ENCODE peak calls at places on chromosomes 2 and 18, in eight cellular contexts. B, W, K, X, C, S, O and R are unnamed samples.

GRCh38 chr2:23401427-23402204 is 16.6 kb downstream of the KLHL29 start:
- DNase-seq in X (peak; percentile 65), S (no peak), C (no peak), W (no peak), B (no peak), O (no peak), K (no peak), R (no peak)

GRCh38 chr2:110800611-110801402 is 68.4 kb downstream of the ACOXL start:
- DNase-seq in K (no peak), C (no peak), O (no peak), X (no peak), B (no peak), W (no peak), S (no peak), R (no peak)

GRCh38 chr2:10180271-10180670 is 57.7 kb downstream of the RRM2 start:
- DNase-seq in B (no peak), O (no peak), X (no peak), C (no peak), W (no peak), S (no peak), K (no peak), R (no peak)

GRCh38 chr2:11417946-11418585 is 47.9 kb downstream of the E2F6 start:
- DNase-seq in S (no peak), B (peak; percentile 19), K (no peak), W (no peak), O (peak; percentile 66), C (peak; percentile 47), X (no peak), R (peak; percentile 45)

GRCh38 chr2:69933839-69934613 is 19.1 kb downstream of the MXD1 start:
- DNase-seq in K (no peak), X (no peak), C (peak; percentile 60), O (peak; percentile 46), B (no peak), W (no peak), S (peak; percentile 93), R (no peak)

GRCh38 chr2:201137505-201138400 is 21.8 kb downstream of the CFLAR start:
- DNase-seq in S (no peak), C (no peak), B (no peak), K (no peak), W (no peak), O (no peak), X (no peak), R (no peak)

GRCh38 chr2:237482485-237482884 is 4.6 kb upstream of the MLPH start:
- DNase-seq in W (peak; percentile 91), X (peak; percentile 94), S (no peak), B (peak; percentile 94), K (peak; percentile 78), O (no peak), C (no peak), R (peak; percentile 92)

GRCh38 chr2:162915858-162916257 is 77.3 kb upstream of the KCNH7 start:
- DNase-seq in O (no peak), B (no peak), K (no peak), X (no peak), C (no peak), W (no peak), S (no peak), R (no peak)

GRCh38 chr2:151946856-151947523 is 118.8 kb upstream of the ARL5A start:
- DNase-seq in X (peak; percentile 28), W (no peak), S (peak; percentile 1), K (no peak), C (peak; percentile 60), O (peak; percentile 70), B (peak; percentile 63), R (peak; percentile 54)

GRCh38 chr2:229044581-229044980 is 226.5 kb downstream of the PID1 start:
- DNase-seq in C (no peak), S (no peak), B (no peak), X (no peak), K (no peak), O (no peak), W (no peak), R (no peak)

GRCh38 chr2:112920923-112921532 is 10.1 kb downstream of the IL37 start:
- DNase-seq in O (no peak), K (no peak), C (no peak), S (peak; percentile 62), W (no peak), X (no peak), B (no peak), R (no peak)

GRCh38 chr2:134865388-134865787 is 27.0 kb downstream of the ACMSD start:
- DNase-seq in S (no peak), K (no peak), X (no peak), C (no peak), O (no peak), W (no peak), B (peak; percentile 21), R (no peak)
- TF ChIP-seq POLR2A in S (no peak), K (no peak), X (no peak), C (no peak), O (no peak), W (no peak), B (no peak), R (no peak)

DNA sequence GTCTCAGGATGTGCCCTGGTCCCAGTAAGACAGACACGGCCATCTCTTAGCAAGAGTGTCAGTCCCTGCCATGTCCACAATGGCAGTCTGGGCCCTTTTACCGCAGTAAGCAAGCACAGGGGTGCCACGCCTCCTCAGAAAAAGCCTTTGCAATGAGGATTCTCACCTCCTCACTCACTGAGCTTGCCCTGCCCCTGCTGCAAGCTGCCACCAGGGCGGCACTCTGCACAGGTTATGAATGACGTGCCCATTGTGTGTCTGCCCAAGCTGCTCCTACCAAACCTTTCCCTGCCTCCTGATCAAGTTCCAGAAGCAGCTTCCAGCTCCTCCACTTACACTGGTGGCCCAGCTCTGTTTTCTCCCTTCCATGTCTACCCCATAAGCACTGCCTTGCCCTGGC is 23.3 kb downstream of the ERCC3 start:
- DNase-seq in S (no peak), B (no peak), K (no peak), W (no peak), O (no peak), C (no peak), X (no peak), R (no peak)
- TF ChIP-seq CTCF in S (no peak), B (no peak), K (no peak), W (no peak), O (peak; percentile 44), C (no peak), X (no peak), R (no peak)

GRCh38 chr2:20291106-20291564 is 59.5 kb downstream of the PUM2 start:
- DNase-seq in O (peak; percentile 65), W (peak; percentile 55), X (peak; percentile 43), S (peak; percentile 82), B (peak; percentile 62), C (peak; percentile 93), K (no peak), R (peak; percentile 75)

GRCh38 chr2:20291846-20292408 is 58.7 kb downstream of the PUM2 start:
- DNase-seq in O (no peak), W (no peak), C (no peak), B (no peak), X (no peak), K (no peak), S (no peak), R (no peak)

GRCh38 chr2:20292984-20293383 is 57.7 kb downstream of the PUM2 start:
- DNase-seq in W (no peak), C (no peak), S (no peak), B (no peak), O (no peak), X (no peak), K (no peak), R (no peak)

GRCh38 chr2:20294231-20294630 is 56.4 kb downstream of the PUM2 start:
- DNase-seq in O (no peak), W (no peak), C (no peak), K (no peak), S (no peak), X (no peak), B (no peak), R (no peak)

GRCh38 chr2:20288941-20289340 is 61.7 kb downstream of the PUM2 start:
- DNase-seq in W (no peak), X (no peak), O (peak; percentile 37), K (no peak), C (peak; percentile 19), B (no peak), S (no peak), R (no peak)
- H3K4me3 ChIP-seq in W (no peak overlapping the region), X (no peak overlapping the region), O (no peak overlapping the region), K (no peak overlapping the region), C (no peak overlapping the region), B (no peak overlapping the region), S (no peak overlapping the region), R (no peak overlapping the region)

GRCh38 chr18:46917108-46917807 is at the start of the genes KATNAL2 and PIAS2:
- DNase-seq in S (peak; percentile 58), B (peak; percentile 86), O (peak; percentile 85), C (peak; percentile 29), X (peak; percentile 63), K (peak; percentile 92), W (peak; percentile 85), R (peak; percentile 84)
- TF ChIP-seq POLR2A in S (peak; percentile 79), B (peak; percentile 78), O (peak; percentile 68), C (peak; percentile 78), X (peak; percentile 9), K (peak; percentile 91), W (no peak), R (no peak)

DNA sequence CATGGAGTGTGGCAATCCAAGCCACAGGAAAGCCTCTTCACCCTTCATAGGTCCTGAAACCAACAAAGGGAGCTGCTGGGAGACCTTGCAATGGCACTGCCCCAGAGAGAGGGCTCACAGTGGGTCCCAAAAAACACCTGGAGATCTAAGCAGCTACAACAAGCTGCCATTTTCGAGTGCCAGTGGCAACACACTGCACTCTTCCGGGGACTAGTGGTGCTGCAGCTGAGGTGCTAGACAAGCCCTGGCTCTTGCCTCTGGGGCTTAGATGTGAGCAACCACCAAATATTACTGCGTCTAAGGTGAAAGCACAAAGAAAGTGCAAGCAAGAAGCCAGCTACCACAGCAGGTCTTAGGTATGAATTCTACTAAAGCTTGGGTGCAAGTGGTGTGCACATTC is 192.9 kb downstream of the NOL4 start:
- DNase-seq in W (no peak), C (no peak), K (no peak), S (no peak), O (no peak), X (no peak), B (peak; percentile 39), R (no peak)
- TF ChIP-seq CTCF in W (no peak), C (no peak), K (no peak), S (no peak), O (no peak), X (no peak), B (no peak), R (no peak)

GRCh38 chr18:3368193-3368592 is 81.8 kb upstream of the TGIF1 start:
- DNase-seq in B (no peak), O (no peak), W (no peak), K (no peak), S (peak; percentile 28), C (no peak), X (no peak), R (no peak)
- H3K4me3 ChIP-seq in B (no peak overlapping the region), O (no peak overlapping the region), W (no peak overlapping the region), K (no peak overlapping the region), S (no peak overlapping the region), C (no peak overlapping the region), X (no peak overlapping the region), R (no peak overlapping the region)

DNA sequence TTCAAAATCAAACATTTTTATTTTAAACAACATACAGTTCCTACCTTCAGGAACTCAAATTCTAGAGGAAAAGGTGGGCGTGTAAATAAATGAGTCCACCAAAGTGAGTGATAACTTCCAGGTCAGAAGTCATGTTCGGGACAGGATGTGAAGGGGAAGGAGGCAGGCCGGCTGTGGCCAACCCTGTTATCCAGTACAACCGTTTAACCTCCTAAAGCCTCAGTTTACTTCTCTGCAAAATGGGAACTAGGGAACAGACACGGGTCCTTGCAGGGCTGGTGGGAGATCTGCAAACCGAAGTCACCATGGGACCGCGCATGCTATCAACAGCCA is 373 bp downstream of the EIPR1 start:
- DNase-seq in C (peak; percentile 73), O (peak; percentile 49), S (peak; percentile 41), W (no peak), B (no peak), K (no peak), X (no peak), R (no peak)
- TF ChIP-seq POLR2A in C (no peak), O (no peak), S (no peak), W (no peak), B (no peak), K (no peak), X (no peak), R (no peak)